ENCODE peak calls at places on chromosomes 12 and 14, in nine cellular contexts. M is CD8-positive, alpha-beta T cell; O is fibroblast of the conjunctiva; T is activated CD4-positive, CD25-positive, alpha-beta regulatory T cell treated with anti-CD3 and anti-CD28 coated beads, Interleukin-2, amount 50 U/mL, for 72 hours; E is HEK293T; V is HuH-7.5; F is psoas muscle; Y is nucleus accumbens; Q is AG08396. R is an unnamed sample.

GRCh38 chr12:54017845-54018607 is 9.2 kb downstream of the HOXC8 start:
- DNase-seq in M (peak), O (no peak), T (peak), E (peak), V (peak), F (peak), Y (peak), Q (peak), R (peak)

GRCh38 chr14:39558525-39558924 is 126.3 kb upstream of the FBXO33 start:
- DNase-seq in M (no peak), O (no peak), T (no peak), E (no peak), V (no peak), F (no peak), Y (no peak), Q (no peak), R (no peak)

GRCh38 chr14:97319691-97320090 is 522.5 kb downstream of the VRK1 start:
- DNase-seq in M (no peak), O (no peak), T (no peak), E (no peak), V (no peak), F (no peak), Y (no peak), Q (no peak), R (no peak)

GRCh38 chr14:104181761-104182530 is 43.6 kb downstream of the KIF26A start:
- DNase-seq in M (no peak), O (no peak), T (no peak), E (no peak), V (no peak), F (no peak), Y (no peak), Q (no peak), R (no peak)

GRCh38 chr12:28024231-28024995 is 51.9 kb upstream of the PTHLH start:
- DNase-seq in M (no peak), O (no peak), T (no peak), E (no peak), V (no peak), F (no peak), Y (no peak), Q (peak), R (no peak)

GRCh38 chr14:99871771-99872170 is 78.6 kb downstream of the EML1 start:
- DNase-seq in M (no peak), O (no peak), T (no peak), E (no peak), V (no peak), F (no peak), Y (no peak), Q (no peak), R (no peak)

GRCh38 chr14:43647302-43647701 is 859.8 kb downstream of the FSCB start:
- DNase-seq in M (no peak), O (no peak), T (no peak), E (no peak), V (no peak), F (no peak), Y (no peak), Q (no peak), R (no peak)

GRCh38 chr14:100589071-100589759 is 2.0 kb upstream of the BEGAIN start:
- DNase-seq in M (no peak), O (no peak), T (peak), E (no peak), V (no peak), F (peak), Y (no peak), Q (no peak), R (no peak)

GRCh38 chr14:51201890-51202289 is 38.2 kb upstream of the TMX1 start:
- DNase-seq in M (no peak), O (no peak), T (no peak), E (no peak), V (no peak), F (no peak), Y (no peak), Q (no peak), R (no peak)

GRCh38 chr12:108352591-108352990 is 13.5 kb upstream of the CMKLR1 start:
- DNase-seq in M (no peak), O (no peak), T (no peak), E (no peak), V (no peak), F (no peak), Y (no peak), Q (no peak), R (no peak)

GRCh38 chr14:97013878-97014277 is 216.7 kb downstream of the VRK1 start:
- DNase-seq in M (no peak), O (no peak), T (no peak), E (no peak), V (no peak), F (no peak), Y (no peak), Q (no peak), R (no peak)

GRCh38 chr14:82642425-82642824 is 1108.8 kb upstream of the SEL1L start:
- DNase-seq in M (no peak), O (peak), T (no peak), E (peak), V (peak), F (no peak), Y (no peak), Q (no peak), R (no peak)